ENCODE peak calls at places on chromosomes 6 and 20, in four cellular contexts. Y, L, F and M are unnamed samples.

GRCh38 chr20:56987992-56988391 is 278.4 kb downstream of the BMP7 start:
- DNase-seq in Y (no peak), L (no peak), F (no peak), M (no peak)

GRCh38 chr20:25470045-25470444 is 62.6 kb downstream of the GINS1 start:
- DNase-seq in Y (no peak), L (peak), F (peak), M (peak)

GRCh38 chr6:127302728-127303675 is 36.3 kb downstream of the RNF146 start:
- DNase-seq in Y (peak), L (no peak), F (peak), M (no peak)

GRCh38 chr20:34016736-34017135 is 23.0 kb downstream of the RALY start:
- DNase-seq in Y (no peak), L (no peak), F (no peak), M (no peak)

GRCh38 chr6:3825851-3826581 is 23.2 kb upstream of the FAM50B start:
- DNase-seq in Y (no peak), L (no peak), F (no peak), M (no peak)

GRCh38 chr6:77036400-77036799 is 426.9 kb downstream of the HTR1B start:
- DNase-seq in Y (no peak), L (no peak), F (no peak), M (no peak)

GRCh38 chr6:3162067-3162497 is 4.7 kb upstream of the TUBB2A start:
- DNase-seq in Y (no peak), L (peak), F (no peak), M (no peak)

GRCh38 chr20:14065774-14066173 is 70.5 kb downstream of the MACROD2 start:
- DNase-seq in Y (no peak), L (no peak), F (no peak), M (no peak)